ENCODE peak calls at places on chromosomes 12 and 14, in nine cellular contexts. One of them, this sample, is unnamed.

GRCh38 chr12:3304436-3305135 is 186.4 kb upstream of the PRMT8 start:
- DNase-seq in neural progenitor cell: no peak
- DNase-seq in K562: no peak
- DNase-seq in MM.1S: no peak
- DNase-seq in mammary epithelial cell: peak; percentile 97
- DNase-seq in fibroblast of lung: peak; percentile 91
- DNase-seq in transverse colon: no peak
- DNase-seq in endothelial cell of umbilical vein: peak; percentile 84
- DNase-seq in RWPE1: peak; percentile 69
- DNase-seq in this sample: no peak

GRCh38 chr14:73242274-73242960 is 5.1 kb downstream of the PAPLN start:
- DNase-seq in MM.1S: no peak
- DNase-seq in endothelial cell of umbilical vein: no peak
- DNase-seq in RWPE1: no peak
- DNase-seq in mammary epithelial cell: no peak
- DNase-seq in fibroblast of lung: no peak
- DNase-seq in K562: no peak
- DNase-seq in transverse colon: no peak
- DNase-seq in neural progenitor cell: no peak
- DNase-seq in this sample: no peak

GRCh38 chr12:26274441-26275312 is 79.3 kb downstream of the SSPN start:
- DNase-seq in endothelial cell of umbilical vein: peak; percentile 98
- DNase-seq in neural progenitor cell: peak; percentile 24
- DNase-seq in transverse colon: peak; percentile 78
- DNase-seq in MM.1S: peak; percentile 78
- DNase-seq in fibroblast of lung: peak; percentile 100
- DNase-seq in RWPE1: peak; percentile 91
- DNase-seq in mammary epithelial cell: peak; percentile 100
- DNase-seq in K562: peak; percentile 81
- DNase-seq in this sample: peak; percentile 49

GRCh38 chr12:116687888-116688287 is 50.0 kb downstream of the SPRING1 start:
- DNase-seq in endothelial cell of umbilical vein: peak; percentile 28
- DNase-seq in neural progenitor cell: peak; percentile 67
- DNase-seq in mammary epithelial cell: no peak
- DNase-seq in RWPE1: no peak
- DNase-seq in MM.1S: no peak
- DNase-seq in K562: peak; percentile 55
- DNase-seq in transverse colon: peak; percentile 22
- DNase-seq in fibroblast of lung: peak; percentile 5
- DNase-seq in this sample: no peak

GRCh38 chr12:51238037-51238509 is 553 bp upstream of the DAZAP2 start:
- DNase-seq in mammary epithelial cell: no peak
- DNase-seq in endothelial cell of umbilical vein: no peak
- DNase-seq in neural progenitor cell: no peak
- DNase-seq in transverse colon: peak; percentile 41
- DNase-seq in K562: no peak
- DNase-seq in fibroblast of lung: no peak
- DNase-seq in MM.1S: peak; percentile 71
- DNase-seq in RWPE1: no peak
- DNase-seq in this sample: no peak

GRCh38 chr12:132608231-132609171 is 1.9 kb downstream of the LRCOL1 start:
- DNase-seq in transverse colon: no peak
- DNase-seq in K562: no peak
- DNase-seq in MM.1S: no peak
- DNase-seq in RWPE1: no peak
- DNase-seq in mammary epithelial cell: no peak
- DNase-seq in endothelial cell of umbilical vein: no peak
- DNase-seq in fibroblast of lung: no peak
- DNase-seq in neural progenitor cell: peak; percentile 18
- DNase-seq in this sample: no peak

GRCh38 chr12:32650508-32650907 is 28.6 kb upstream of the DNM1L start:
- DNase-seq in MM.1S: no peak
- DNase-seq in RWPE1: peak; percentile 47
- DNase-seq in neural progenitor cell: no peak
- DNase-seq in fibroblast of lung: no peak
- DNase-seq in K562: no peak
- DNase-seq in endothelial cell of umbilical vein: peak; percentile 84
- DNase-seq in transverse colon: no peak
- DNase-seq in mammary epithelial cell: peak; percentile 70
- DNase-seq in this sample: no peak

GRCh38 chr12:119208626-119209061 is 29.9 kb downstream of the HSPB8 start:
- DNase-seq in MM.1S: no peak
- DNase-seq in transverse colon: peak; percentile 54
- DNase-seq in neural progenitor cell: peak; percentile 57
- DNase-seq in K562: no peak
- DNase-seq in endothelial cell of umbilical vein: no peak
- DNase-seq in mammary epithelial cell: peak; percentile 21
- DNase-seq in RWPE1: peak; percentile 52
- DNase-seq in fibroblast of lung: peak; percentile 5
- DNase-seq in this sample: no peak

GRCh38 chr12:93417967-93418480 is 23.7 kb downstream of the UBE2N start:
- DNase-seq in RWPE1: no peak
- DNase-seq in mammary epithelial cell: no peak
- DNase-seq in MM.1S: no peak
- DNase-seq in neural progenitor cell: no peak
- DNase-seq in fibroblast of lung: no peak
- DNase-seq in endothelial cell of umbilical vein: no peak
- DNase-seq in transverse colon: no peak
- DNase-seq in K562: no peak
- DNase-seq in this sample: no peak

GRCh38 chr14:79091381-79091963 is 921.3 kb downstream of the NRXN3 start:
- DNase-seq in transverse colon: no peak
- DNase-seq in fibroblast of lung: no peak
- DNase-seq in mammary epithelial cell: no peak
- DNase-seq in neural progenitor cell: peak; percentile 93
- DNase-seq in endothelial cell of umbilical vein: no peak
- DNase-seq in RWPE1: no peak
- DNase-seq in K562: no peak
- DNase-seq in MM.1S: no peak
- DNase-seq in this sample: no peak

GRCh38 chr12:104722541-104723534 is 235.3 kb downstream of the SLC41A2 start:
- DNase-seq in K562: peak; percentile 23
- DNase-seq in endothelial cell of umbilical vein: peak; percentile 59
- DNase-seq in MM.1S: no peak
- DNase-seq in RWPE1: no peak
- DNase-seq in neural progenitor cell: peak; percentile 38
- DNase-seq in transverse colon: no peak
- DNase-seq in mammary epithelial cell: no peak
- DNase-seq in fibroblast of lung: no peak
- DNase-seq in this sample: no peak

GRCh38 chr12:111758120-111758561 is 8.6 kb upstream of the ALDH2 start:
- DNase-seq in mammary epithelial cell: peak; percentile 41
- DNase-seq in RWPE1: no peak
- DNase-seq in MM.1S: no peak
- DNase-seq in neural progenitor cell: peak; percentile 47
- DNase-seq in transverse colon: no peak
- DNase-seq in fibroblast of lung: no peak
- DNase-seq in K562: no peak
- DNase-seq in endothelial cell of umbilical vein: no peak
- DNase-seq in this sample: no peak

GRCh38 chr12:6735448-6736191 is 11.8 kb downstream of the COPS7A start:
- DNase-seq in MM.1S: peak; percentile 65
- DNase-seq in endothelial cell of umbilical vein: peak; percentile 63
- DNase-seq in mammary epithelial cell: peak; percentile 97
- DNase-seq in K562: peak; percentile 54
- DNase-seq in neural progenitor cell: peak; percentile 74
- DNase-seq in RWPE1: peak; percentile 72
- DNase-seq in fibroblast of lung: peak; percentile 58
- DNase-seq in transverse colon: peak; percentile 69
- DNase-seq in this sample: no peak

GRCh38 chr14:91318911-91319310 is 74.4 kb upstream of the GPR68 start:
- DNase-seq in K562: no peak
- DNase-seq in RWPE1: no peak
- DNase-seq in transverse colon: no peak
- DNase-seq in MM.1S: no peak
- DNase-seq in endothelial cell of umbilical vein: no peak
- DNase-seq in fibroblast of lung: no peak
- DNase-seq in neural progenitor cell: no peak
- DNase-seq in mammary epithelial cell: no peak
- DNase-seq in this sample: no peak

GRCh38 chr12:24889403-24889802 is 59.5 kb downstream of the BCAT1 start:
- DNase-seq in endothelial cell of umbilical vein: peak; percentile 61
- DNase-seq in RWPE1: no peak
- DNase-seq in neural progenitor cell: no peak
- DNase-seq in MM.1S: no peak
- DNase-seq in fibroblast of lung: no peak
- DNase-seq in mammary epithelial cell: no peak
- DNase-seq in transverse colon: no peak
- DNase-seq in K562: no peak
- DNase-seq in this sample: no peak

GRCh38 chr12:22283508-22283907 is 51.0 kb downstream of the ST8SIA1 start:
- DNase-seq in endothelial cell of umbilical vein: no peak
- DNase-seq in transverse colon: no peak
- DNase-seq in MM.1S: no peak
- DNase-seq in fibroblast of lung: no peak
- DNase-seq in RWPE1: no peak
- DNase-seq in K562: no peak
- DNase-seq in neural progenitor cell: no peak
- DNase-seq in mammary epithelial cell: no peak
- DNase-seq in this sample: no peak
- TF ChIP-seq CTCF in endothelial cell of umbilical vein: no peak
- TF ChIP-seq CTCF in transverse colon: no peak
- TF ChIP-seq CTCF in MM.1S: no peak
- TF ChIP-seq CTCF in fibroblast of lung: peak; percentile 11
- TF ChIP-seq CTCF in RWPE1: no peak
- TF ChIP-seq CTCF in K562: no peak
- TF ChIP-seq CTCF in neural progenitor cell: no peak
- TF ChIP-seq CTCF in mammary epithelial cell: no peak
- TF ChIP-seq CTCF in this sample: no peak

GRCh38 chr12:15603461-15604085 is 185.6 kb downstream of the EPS8 start:
- DNase-seq in fibroblast of lung: no peak
- DNase-seq in RWPE1: no peak
- DNase-seq in transverse colon: no peak
- DNase-seq in neural progenitor cell: no peak
- DNase-seq in MM.1S: no peak
- DNase-seq in endothelial cell of umbilical vein: no peak
- DNase-seq in K562: no peak
- DNase-seq in mammary epithelial cell: no peak
- DNase-seq in this sample: no peak
- H3K27ac ChIP-seq in fibroblast of lung: no peak overlapping the region
- H3K27ac ChIP-seq in RWPE1: no peak overlapping the region
- H3K27ac ChIP-seq in transverse colon: no peak overlapping the region
- H3K27ac ChIP-seq in neural progenitor cell: no peak overlapping the region
- H3K27ac ChIP-seq in MM.1S: no peak overlapping the region
- H3K27ac ChIP-seq in endothelial cell of umbilical vein: no peak overlapping the region
- H3K27ac ChIP-seq in K562: no peak overlapping the region
- H3K27ac ChIP-seq in mammary epithelial cell: no peak overlapping the region
- H3K27ac ChIP-seq in this sample: no peak overlapping the region

GRCh38 chr12:57546438-57547365 is at the start of gene DCTN2:
- DNase-seq in MM.1S: peak; percentile 96
- DNase-seq in K562: peak; percentile 97
- DNase-seq in transverse colon: peak; percentile 97
- DNase-seq in RWPE1: peak; percentile 98
- DNase-seq in endothelial cell of umbilical vein: peak; percentile 96
- DNase-seq in neural progenitor cell: peak; percentile 98
- DNase-seq in fibroblast of lung: peak; percentile 94
- DNase-seq in mammary epithelial cell: peak; percentile 95
- DNase-seq in this sample: peak; percentile 79
- TF ChIP-seq CTCF in MM.1S: peak; percentile 38
- TF ChIP-seq CTCF in K562: no peak
- TF ChIP-seq CTCF in transverse colon: peak; percentile 13
- TF ChIP-seq CTCF in RWPE1: peak; percentile 31
- TF ChIP-seq CTCF in endothelial cell of umbilical vein: no peak
- TF ChIP-seq CTCF in neural progenitor cell: peak; percentile 7
- TF ChIP-seq CTCF in fibroblast of lung: peak; percentile 13
- TF ChIP-seq CTCF in mammary epithelial cell: no peak
- TF ChIP-seq CTCF in this sample: no peak

DNA sequence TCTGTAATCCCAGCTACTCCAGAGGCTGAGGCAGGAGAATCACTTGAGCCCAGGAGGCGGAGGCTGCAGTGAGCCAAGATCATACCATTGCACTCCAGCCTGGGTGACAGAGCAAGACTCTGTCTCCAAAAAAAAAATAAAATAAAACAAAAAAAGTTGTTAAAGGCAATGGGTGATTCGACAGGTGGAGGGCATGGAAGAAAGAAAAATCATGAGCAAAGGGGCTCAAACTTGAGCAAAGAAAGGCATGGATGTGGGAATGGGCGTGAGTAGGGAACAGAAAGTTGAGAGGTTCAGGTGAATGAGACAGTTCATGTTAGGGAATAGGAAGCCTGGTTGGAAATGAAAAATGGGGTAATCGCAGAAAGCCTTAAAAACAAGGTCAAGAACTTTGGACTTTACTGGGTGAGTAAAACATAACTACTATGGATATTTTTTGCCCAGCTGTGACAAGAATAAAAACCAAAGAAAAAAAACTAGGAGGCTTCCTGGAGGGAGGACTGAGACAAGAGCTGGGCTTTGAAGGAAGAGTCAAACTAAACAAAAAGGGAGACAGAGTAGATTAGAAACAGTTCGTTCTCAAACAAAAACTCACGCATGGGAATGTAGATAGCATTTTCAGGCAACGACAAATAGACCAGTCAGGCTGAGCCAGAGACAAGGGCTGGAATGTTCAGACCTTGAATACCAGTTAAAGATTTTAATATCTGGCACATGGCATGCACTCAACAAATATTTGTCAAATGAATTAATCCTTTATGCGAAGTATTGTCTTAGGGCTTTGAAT is 18.8 kb downstream of the PYM1 start:
- DNase-seq in MM.1S: no peak
- DNase-seq in mammary epithelial cell: no peak
- DNase-seq in neural progenitor cell: peak; percentile 15
- DNase-seq in RWPE1: no peak
- DNase-seq in endothelial cell of umbilical vein: no peak
- DNase-seq in transverse colon: no peak
- DNase-seq in fibroblast of lung: peak; percentile 66
- DNase-seq in K562: no peak
- DNase-seq in this sample: no peak
- H3K27ac ChIP-seq in MM.1S: no peak overlapping the region
- H3K27ac ChIP-seq in mammary epithelial cell: peak overlapping the region; percentile 38
- H3K27ac ChIP-seq in neural progenitor cell: peak overlapping the region; percentile 63
- H3K27ac ChIP-seq in RWPE1: no peak overlapping the region
- H3K27ac ChIP-seq in endothelial cell of umbilical vein: no peak overlapping the region
- H3K27ac ChIP-seq in transverse colon: no peak overlapping the region
- H3K27ac ChIP-seq in fibroblast of lung: no peak overlapping the region
- H3K27ac ChIP-seq in K562: peak overlapping the region; percentile 71
- H3K27ac ChIP-seq in this sample: peak overlapping the region; percentile 5

DNA sequence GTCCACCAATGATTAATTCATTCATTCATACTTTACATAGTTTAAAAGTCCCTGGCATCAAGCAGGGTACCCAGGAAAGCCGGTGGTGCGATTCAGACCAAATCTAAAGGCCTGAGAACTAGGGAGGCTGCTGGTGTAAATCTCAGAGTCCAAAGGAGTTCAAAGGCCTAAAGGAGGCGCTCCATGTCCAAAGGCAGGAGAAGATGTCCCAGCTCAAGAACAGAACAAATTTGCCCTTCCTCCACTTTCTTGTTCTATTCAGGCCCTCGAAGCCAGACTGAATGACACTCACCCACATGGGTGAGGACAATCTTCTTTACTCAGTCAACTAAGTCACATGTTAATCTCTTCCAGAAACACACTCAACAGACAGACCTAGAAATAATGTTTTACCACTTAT is 64.2 kb downstream of the ANKS1B start:
- DNase-seq in K562: no peak
- DNase-seq in RWPE1: no peak
- DNase-seq in MM.1S: no peak
- DNase-seq in transverse colon: no peak
- DNase-seq in neural progenitor cell: no peak
- DNase-seq in fibroblast of lung: no peak
- DNase-seq in mammary epithelial cell: no peak
- DNase-seq in endothelial cell of umbilical vein: no peak
- DNase-seq in this sample: no peak
- TF ChIP-seq CTCF in K562: no peak
- TF ChIP-seq CTCF in RWPE1: no peak
- TF ChIP-seq CTCF in MM.1S: no peak
- TF ChIP-seq CTCF in transverse colon: no peak
- TF ChIP-seq CTCF in neural progenitor cell: no peak
- TF ChIP-seq CTCF in fibroblast of lung: no peak
- TF ChIP-seq CTCF in mammary epithelial cell: no peak
- TF ChIP-seq CTCF in endothelial cell of umbilical vein: no peak
- TF ChIP-seq CTCF in this sample: no peak